ENCODE peak calls at places on chromosomes 16 and 17, in seven cellular contexts. O, R, K, M, C, Z and V are unnamed samples.

GRCh38 chr16:50671644-50672260 is 9.4 kb downstream of the SNX20 start:
- DNase-seq in O (peak; percentile 16), R (no peak), K (peak; percentile 62), M (peak; percentile 13), C (no peak), Z (no peak), V (no peak)

GRCh38 chr17:67718325-67718941 is 697 bp downstream of the NOL11 start:
- DNase-seq in O (peak; percentile 49), R (peak; percentile 43), K (peak; percentile 83), M (peak; percentile 80), C (no peak), Z (peak; percentile 46), V (no peak)

GRCh38 chr17:16934836-16935235 is 37.1 kb downstream of the TNFRSF13B start:
- DNase-seq in O (no peak), R (peak; percentile 26), K (no peak), M (no peak), C (no peak), Z (no peak), V (no peak)

GRCh38 chr17:7019839-7020519 is 2.9 kb upstream of the BCL6B start:
- DNase-seq in O (peak; percentile 23), R (peak; percentile 76), K (peak; percentile 87), M (peak; percentile 54), C (no peak), Z (peak; percentile 28), V (peak; percentile 69)

GRCh38 chr16:29821663-29822115 is 1.4 kb downstream of the MVP start:
- DNase-seq in O (peak; percentile 79), R (no peak), K (peak; percentile 60), M (peak; percentile 86), C (no peak), Z (peak; percentile 78), V (no peak)

GRCh38 chr16:1930338-1930720 is 12.1 kb upstream of the HS3ST6 start:
- DNase-seq in O (no peak), R (no peak), K (no peak), M (no peak), C (no peak), Z (no peak), V (no peak)

GRCh38 chr17:48755346-48755745 is 26.8 kb upstream of the HOXB13 start:
- DNase-seq in O (no peak), R (no peak), K (no peak), M (no peak), C (no peak), Z (no peak), V (no peak)

GRCh38 chr17:50909765-50910661 is 43.9 kb upstream of the TOB1 start:
- DNase-seq in O (no peak), R (no peak), K (no peak), M (no peak), C (no peak), Z (no peak), V (no peak)

GRCh38 chr17:4230142-4230541 is 33.6 kb downstream of the ANKFY1 start:
- DNase-seq in O (peak; percentile 97), R (no peak), K (peak; percentile 94), M (peak; percentile 99), C (no peak), Z (peak; percentile 89), V (no peak)

GRCh38 chr17:40493697-40494096 is 7.7 kb downstream of the TNS4 start:
- DNase-seq in O (no peak), R (no peak), K (no peak), M (no peak), C (no peak), Z (no peak), V (no peak)

GRCh38 chr17:61431594-61432311 is 20.5 kb upstream of the TBX4 start:
- DNase-seq in O (peak; percentile 76), R (no peak), K (no peak), M (no peak), C (no peak), Z (peak; percentile 53), V (no peak)

GRCh38 chr17:39663688-39664580 is 1.2 kb upstream of the TCAP start:
- DNase-seq in O (no peak), R (peak; percentile 92), K (peak; percentile 75), M (peak; percentile 58), C (no peak), Z (peak; percentile 84), V (peak; percentile 85)

GRCh38 chr16:22898874-22899348 is 84.9 kb downstream of the HS3ST2 start:
- DNase-seq in O (peak; percentile 56), R (peak; percentile 88), K (peak; percentile 93), M (peak; percentile 35), C (peak; percentile 83), Z (peak; percentile 26), V (peak; percentile 93)

GRCh38 chr16:49928176-49928892 is 72.4 kb upstream of the ZNF423 start:
- DNase-seq in O (no peak), R (no peak), K (no peak), M (no peak), C (no peak), Z (no peak), V (no peak)

GRCh38 chr16:49739381-49739780 is 116.5 kb downstream of the ZNF423 start:
- DNase-seq in O (no peak), R (peak; percentile 76), K (peak; percentile 85), M (no peak), C (no peak), Z (no peak), V (no peak)

GRCh38 chr16:8375208-8375607 is 215.1 kb downstream of the TMEM114 start:
- DNase-seq in O (no peak), R (no peak), K (no peak), M (no peak), C (no peak), Z (no peak), V (no peak)

GRCh38 chr16:21097151-21097550 is 53.5 kb downstream of the DNAH3 start:
- DNase-seq in O (peak; percentile 85), R (no peak), K (no peak), M (peak; percentile 20), C (no peak), Z (no peak), V (no peak)

GRCh38 chr16:24853830-24854229 is 8.1 kb downstream of the SLC5A11 start:
- DNase-seq in O (peak; percentile 66), R (no peak), K (no peak), M (peak; percentile 31), C (no peak), Z (no peak), V (peak; percentile 54)

GRCh38 chr16:11079657-11080187 is 135.4 kb downstream of the CLEC16A start:
- DNase-seq in O (peak; percentile 98), R (no peak), K (no peak), M (peak; percentile 97), C (no peak), Z (peak; percentile 71), V (no peak)

GRCh38 chr17:79814966-79815835 is 18.3 kb upstream of the CBX8 start:
- DNase-seq in O (no peak), R (peak; percentile 68), K (no peak), M (no peak), C (no peak), Z (peak; percentile 49), V (no peak)

GRCh38 chr17:8894673-8895578 is 27.5 kb upstream of the PIK3R6 start:
- DNase-seq in O (peak; percentile 59), R (peak; percentile 80), K (peak; percentile 83), M (peak; percentile 52), C (peak; percentile 53), Z (peak; percentile 49), V (peak; percentile 74)

GRCh38 chr17:61414141-61414935 is 14.7 kb downstream of the TBX2 start:
- DNase-seq in O (no peak), R (peak; percentile 30), K (no peak), M (no peak), C (no peak), Z (no peak), V (no peak)

GRCh38 chr16:67179421-67180080 is 4.2 kb downstream of the MATCAP1 start:
- DNase-seq in O (no peak), R (peak; percentile 63), K (peak; percentile 29), M (no peak), C (no peak), Z (no peak), V (no peak)

GRCh38 chr16:57960826-57961472 is 10.0 kb downstream of the CNGB1 start:
- DNase-seq in O (no peak), R (peak; percentile 20), K (no peak), M (no peak), C (no peak), Z (no peak), V (no peak)

GRCh38 chr17:40251576-40251975 is 32.5 kb downstream of the WIPF2 start:
- DNase-seq in O (peak; percentile 85), R (no peak), K (no peak), M (peak; percentile 92), C (no peak), Z (no peak), V (no peak)

GRCh38 chr16:57092786-57093301 is 461 bp downstream of the CPNE2 start:
- DNase-seq in O (no peak), R (peak; percentile 55), K (peak; percentile 56), M (peak; percentile 42), C (no peak), Z (no peak), V (peak; percentile 81)

GRCh38 chr17:78137392-78138203 is 7.0 kb downstream of the TMC8 start:
- DNase-seq in O (no peak), R (peak; percentile 81), K (peak; percentile 51), M (no peak), C (no peak), Z (no peak), V (no peak)

GRCh38 chr17:27353469-27354050 is 59.6 kb downstream of the WSB1 start:
- DNase-seq in O (peak; percentile 92), R (peak; percentile 94), K (peak; percentile 95), M (peak; percentile 95), C (peak; percentile 90), Z (peak; percentile 94), V (peak; percentile 53)

GRCh38 chr16:26961459-26961858 is 105.3 kb upstream of the C16orf82 start:
- DNase-seq in O (no peak), R (no peak), K (no peak), M (no peak), C (no peak), Z (no peak), V (no peak)
- H4K8ac ChIP-seq in O (no peak overlapping the region), R (no peak overlapping the region), K (no peak overlapping the region), M (no peak overlapping the region), C (no peak overlapping the region), Z (no peak overlapping the region), V (no peak overlapping the region)

GRCh38 chr17:42872251-42872965 is 21.4 kb downstream of the AOC3 start:
- DNase-seq in O (peak; percentile 10), R (no peak), K (no peak), M (no peak), C (no peak), Z (peak; percentile 35), V (no peak)
- H2BK120ac ChIP-seq in O (no peak overlapping the region), R (no peak overlapping the region), K (no peak overlapping the region), M (no peak overlapping the region), C (no peak overlapping the region), Z (no peak overlapping the region), V (no peak overlapping the region)

GRCh38 chr17:37213927-37214326 is 161.9 kb upstream of the C17orf78 start:
- DNase-seq in O (no peak), R (no peak), K (no peak), M (no peak), C (no peak), Z (no peak), V (no peak)
- H4K8ac ChIP-seq in O (no peak overlapping the region), R (no peak overlapping the region), K (no peak overlapping the region), M (no peak overlapping the region), C (no peak overlapping the region), Z (no peak overlapping the region), V (no peak overlapping the region)

GRCh38 chr16:88005148-88005547 is 53.9 kb downstream of the BANP start:
- DNase-seq in O (no peak), R (peak; percentile 71), K (peak; percentile 42), M (no peak), C (no peak), Z (no peak), V (peak; percentile 70)
- H2BK120ac ChIP-seq in O (no peak overlapping the region), R (no peak overlapping the region), K (no peak overlapping the region), M (no peak overlapping the region), C (no peak overlapping the region), Z (no peak overlapping the region), V (no peak overlapping the region)

GRCh38 chr17:792277-792676 is 10.1 kb downstream of the MRM3 start:
- DNase-seq in O (peak; percentile 56), R (no peak), K (peak; percentile 59), M (peak; percentile 37), C (no peak), Z (no peak), V (no peak)
- H4K8ac ChIP-seq in O (no peak overlapping the region), R (no peak overlapping the region), K (no peak overlapping the region), M (no peak overlapping the region), C (no peak overlapping the region), Z (no peak overlapping the region), V (no peak overlapping the region)